ENCODE peak calls at places on chromosomes 5 and 9, in nine cellular contexts. Y is OCI-LY7, H is IMR-90, P is lung, D is endodermal cell, A is esophagus squamous epithelium, C is GM23248, K is left lung, I is lower lobe of right lung. U is an unnamed sample. For H3K4me1, the result is how much of the 10 kb centered on the place peaks cover.

GRCh38 chr5:39648539-39649200 is 223.9 kb upstream of the DAB2 start:
- DNase-seq in Y (no peak), H (no peak), P (no peak), D (peak), A (no peak), C (peak), K (no peak), I (no peak), U (no peak)

GRCh38 chr5:73061593-73061992 is 58.8 kb upstream of the TMEM171 start:
- DNase-seq in Y (no peak), H (peak), P (no peak), D (no peak), A (no peak), C (peak), K (no peak), I (no peak), U (no peak)

GRCh38 chr5:124847907-124848306 is 101.5 kb upstream of the ZNF608 start:
- DNase-seq in Y (no peak), H (no peak), P (no peak), D (no peak), A (no peak), C (no peak), K (no peak), I (no peak), U (no peak)

GRCh38 chr9:18238254-18238653 is 235.7 kb upstream of the ADAMTSL1 start:
- DNase-seq in Y (no peak), H (peak), P (no peak), D (no peak), A (no peak), C (peak), K (no peak), I (no peak), U (no peak)

GRCh38 chr9:95080961-95081658 is 236.4 kb downstream of the FANCC start:
- DNase-seq in Y (no peak), H (no peak), P (no peak), D (no peak), A (no peak), C (no peak), K (no peak), I (no peak), U (no peak)

GRCh38 chr5:124659798-124660197 is 86.6 kb downstream of the ZNF608 start:
- DNase-seq in Y (no peak), H (no peak), P (no peak), D (no peak), A (no peak), C (no peak), K (no peak), I (no peak), U (no peak)

GRCh38 chr9:78515108-78515507 is 218.2 kb downstream of the PSAT1 start:
- DNase-seq in Y (no peak), H (no peak), P (no peak), D (no peak), A (no peak), C (no peak), K (no peak), I (no peak), U (no peak)

GRCh38 chr9:2116073-2116472 is 100.9 kb downstream of the SMARCA2 start:
- DNase-seq in Y (peak), H (no peak), P (no peak), D (peak), A (no peak), C (peak), K (no peak), I (no peak), U (no peak)

GRCh38 chr9:115373000-115373709 is 255.2 kb upstream of the TNC start:
- DNase-seq in Y (no peak), H (peak), P (no peak), D (no peak), A (no peak), C (peak), K (no peak), I (no peak), U (no peak)

GRCh38 chr5:15550502-15551115 is 50.6 kb downstream of the FBXL7 start:
- DNase-seq in Y (no peak), H (peak), P (no peak), D (no peak), A (no peak), C (no peak), K (no peak), I (no peak), U (no peak)

GRCh38 chr5:60332244-60333018 is 367.5 kb downstream of the DEPDC1B start:
- DNase-seq in Y (no peak), H (peak), P (no peak), D (no peak), A (no peak), C (peak), K (no peak), I (no peak), U (no peak)

DNA sequence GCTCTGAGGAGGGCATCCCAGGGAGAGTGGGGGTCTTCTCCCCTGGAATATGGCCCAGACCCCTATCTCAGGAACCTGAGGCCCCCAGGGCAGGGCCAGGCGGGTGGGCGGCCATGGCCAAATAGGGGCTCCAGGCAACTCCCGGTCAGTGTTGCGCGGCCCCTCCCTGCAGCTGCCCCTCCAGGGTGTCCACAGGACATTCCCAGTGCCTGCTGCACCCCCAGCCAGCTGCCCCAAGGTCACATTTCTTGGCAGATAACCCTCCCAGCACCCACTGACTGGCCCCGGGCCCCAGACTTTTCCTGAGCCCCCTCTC is 53.6 kb upstream of the EGFL7 start:
- DNase-seq in Y (no peak), H (no peak), P (no peak), D (no peak), A (no peak), C (no peak), K (no peak), I (no peak), U (no peak)
- H3K4me1 ChIP-seq in Y (under half), H (under half), P (under half), D (under half), A (under half), C (under half), K (under half), I (under half), U (under half)

GRCh38 chr5:175658299-175659145 is 651 bp downstream of the HRH2 start:
- DNase-seq in Y (no peak), H (no peak), P (no peak), D (peak), A (no peak), C (no peak), K (peak), I (peak), U (no peak)
- H3K4me1 ChIP-seq in Y (under half), H (under half), P (under half), D (under half), A (under half), C (under half), K (half or more), I (under half), U (under half)

DNA sequence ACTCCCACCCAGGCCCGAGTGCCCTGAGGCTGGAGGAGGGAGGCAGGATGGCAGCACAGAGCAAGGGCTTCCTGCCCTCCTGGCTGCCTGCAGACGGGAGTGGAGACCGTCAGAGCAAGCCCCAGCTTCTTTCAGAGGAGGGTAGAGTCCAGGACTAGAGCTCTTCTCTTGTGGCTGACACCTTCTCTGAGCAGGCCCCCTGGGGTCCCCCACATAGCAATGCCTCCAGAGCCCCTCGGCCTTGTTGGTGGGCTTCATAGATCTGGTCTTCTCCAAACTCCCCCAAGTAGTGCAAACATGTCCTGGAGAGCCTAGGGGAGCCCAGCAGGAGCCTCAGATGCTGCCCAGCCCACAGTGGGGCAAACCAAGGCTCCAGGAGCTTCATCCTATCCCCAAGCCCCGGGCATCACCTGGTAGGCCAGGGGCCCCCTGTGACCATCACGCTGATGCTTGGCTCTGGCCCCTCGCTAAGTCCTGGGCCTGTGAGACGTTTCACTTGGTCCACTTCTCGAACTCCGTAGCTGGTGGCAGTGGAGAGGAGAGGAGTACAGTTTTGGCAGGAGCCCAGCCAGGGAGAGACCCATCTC is 2.0 kb downstream of the MZB1 start:
- DNase-seq in Y (peak), H (no peak), P (no peak), D (peak), A (no peak), C (no peak), K (no peak), I (no peak), U (no peak)
- H3K4me1 ChIP-seq in Y (half or more), H (under half), P (under half), D (under half), A (under half), C (under half), K (half or more), I (under half), U (half or more)

DNA sequence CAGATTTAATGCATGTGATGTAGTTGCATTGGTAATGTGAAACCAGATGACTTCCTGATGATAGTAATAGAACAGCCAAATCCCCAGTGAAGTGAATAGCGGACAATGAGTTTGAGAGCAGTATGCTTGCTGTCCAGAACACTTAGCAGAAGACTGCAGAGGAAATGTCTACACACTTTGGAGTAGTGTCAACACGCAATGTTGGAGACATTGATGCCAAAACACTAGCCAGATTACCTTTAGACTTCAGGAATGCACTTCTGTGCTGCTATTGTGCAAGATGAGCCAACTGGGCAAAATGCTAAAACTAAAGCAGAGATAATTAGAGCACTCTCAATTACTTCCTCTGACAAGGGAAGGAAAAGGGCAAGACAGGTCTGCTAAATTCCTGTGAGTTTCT is 176.7 kb downstream of the PRDM9 start:
- DNase-seq in Y (no peak), H (no peak), P (no peak), D (no peak), A (no peak), C (no peak), K (no peak), I (no peak), U (no peak)
- H3K4me1 ChIP-seq in Y (under half), H (under half), P (under half), D (under half), A (under half), C (under half), K (under half), I (under half), U (under half)

GRCh38 chr5:95734916-95735315 is 3.8 kb downstream of the RHOBTB3 start:
- DNase-seq in Y (no peak), H (peak), P (no peak), D (no peak), A (no peak), C (peak), K (no peak), I (no peak), U (no peak)

GRCh38 chr5:95733100-95733499 is 2.0 kb downstream of the RHOBTB3 start:
- DNase-seq in Y (no peak), H (no peak), P (no peak), D (no peak), A (no peak), C (peak), K (no peak), I (no peak), U (no peak)

GRCh38 chr5:95738069-95738468 is 6.9 kb downstream of the RHOBTB3 start:
- DNase-seq in Y (no peak), H (no peak), P (no peak), D (no peak), A (no peak), C (no peak), K (no peak), I (no peak), U (no peak)

GRCh38 chr5:95734156-95734555 is 3.0 kb downstream of the RHOBTB3 start:
- DNase-seq in Y (no peak), H (no peak), P (no peak), D (no peak), A (no peak), C (peak), K (no peak), I (no peak), U (no peak)

DNA sequence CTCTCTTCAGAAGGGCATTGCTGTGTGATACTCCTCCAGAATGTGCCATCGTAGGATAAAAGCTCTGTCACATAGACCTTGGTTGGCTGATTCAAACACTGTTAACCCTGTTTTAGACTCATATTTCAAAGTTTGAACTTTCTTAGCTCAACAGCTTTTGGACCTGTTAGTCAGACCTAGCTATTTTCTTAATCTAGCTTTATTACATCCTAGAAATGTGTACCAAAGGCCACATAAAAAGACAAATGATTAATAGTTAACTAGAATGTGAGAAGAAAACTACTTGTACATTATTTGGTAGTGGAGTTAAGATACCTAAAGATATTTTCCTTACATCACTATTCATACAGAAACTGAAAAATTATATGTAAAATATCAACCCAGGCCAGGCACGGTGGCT is 4.3 kb downstream of the RHOBTB3 start:
- DNase-seq in Y (no peak), H (no peak), P (no peak), D (no peak), A (no peak), C (peak), K (no peak), I (no peak), U (no peak)
- H3K4me1 ChIP-seq in Y (under half), H (under half), P (under half), D (under half), A (under half), C (under half), K (under half), I (under half), U (under half)

U was measured in right atrium auricular region.